ENCODE peak calls at places on chromosomes 1 and 21, in four cellular contexts. Q, A, G and S are unnamed samples.

GRCh38 chr1:65264197-65264929 is 45.0 kb upstream of the DNAJC6 start:
- DNase-seq in A (no peak), G (no peak), Q (peak), S (no peak)

GRCh38 chr1:61337981-61338848 is 255.9 kb downstream of the NFIA start:
- DNase-seq in Q (peak), G (peak), A (peak), S (no peak)

GRCh38 chr21:44946254-44947041 is 6.6 kb downstream of the SLX9 start:
- DNase-seq in G (no peak), A (no peak), Q (no peak), S (no peak)

GRCh38 chr21:25934771-25935224 is 200.0 kb downstream of the GABPA start:
- DNase-seq in A (no peak), G (peak), Q (peak), S (peak)

GRCh38 chr1:54579337-54579781 is 31.3 kb downstream of the ACOT11 start:
- DNase-seq in G (no peak), A (peak), Q (no peak), S (no peak)

GRCh38 chr1:169527461-169528213 is 41.9 kb upstream of the SLC19A2 start:
- DNase-seq in A (no peak), Q (peak), G (no peak), S (no peak)

GRCh38 chr1:8661185-8662110 is 156.0 kb downstream of the RERE start:
- DNase-seq in G (peak), A (no peak), Q (peak), S (peak)

GRCh38 chr1:66371233-66372005 is 162.5 kb upstream of the SGIP1 start:
- DNase-seq in G (no peak), A (no peak), Q (peak), S (no peak)

GRCh38 chr1:213790565-213790964 is 197.2 kb upstream of the PROX1 start:
- DNase-seq in Q (no peak), G (no peak), A (no peak), S (no peak)

GRCh38 chr1:170175477-170175876 is 29.7 kb downstream of the NTMT2 start:
- DNase-seq in Q (no peak), G (no peak), A (no peak), S (no peak)

GRCh38 chr1:205920861-205921558 is 22.2 kb downstream of the SLC26A9 start:
- DNase-seq in G (no peak), A (no peak), Q (no peak), S (no peak)

GRCh38 chr1:41526956-41527561 is 42.6 kb upstream of the EDN2 start:
- DNase-seq in Q (no peak), A (no peak), G (no peak), S (no peak)

GRCh38 chr21:25350056-25350455 is 257.2 kb downstream of the MRPL39 start:
- DNase-seq in A (no peak), Q (peak), G (no peak), S (no peak)

GRCh38 chr1:190154744-190155143 is 322.9 kb downstream of the BRINP3 start:
- DNase-seq in G (no peak), Q (no peak), A (no peak), S (no peak)

GRCh38 chr1:97192872-97193572 is 471.4 kb downstream of the PTBP2 start:
- DNase-seq in Q (peak), G (peak), A (no peak), S (peak)

GRCh38 chr1:200090252-200091159 is 63.0 kb downstream of the NR5A2 start:
- DNase-seq in Q (peak), G (no peak), A (no peak), S (no peak)

GRCh38 chr1:224879404-224879803 is 50.1 kb upstream of the DNAH14 start:
- DNase-seq in Q (peak), G (no peak), A (no peak), S (no peak)

GRCh38 chr1:86705633-86705985 is 1.2 kb downstream of the SH3GLB1 start:
- DNase-seq in Q (no peak), G (no peak), A (no peak), S (no peak)

GRCh38 chr1:8077120-8077573 is 51.0 kb upstream of the ERRFI1 start:
- DNase-seq in Q (peak), A (no peak), G (no peak), S (peak)

GRCh38 chr1:203534012-203534411 is 40.1 kb downstream of the OPTC start:
- DNase-seq in Q (no peak), A (no peak), G (no peak), S (no peak)

GRCh38 chr1:202860744-202861419 is 28.1 kb downstream of the RABIF start:
- DNase-seq in G (no peak), A (peak), Q (peak), S (no peak)

GRCh38 chr1:65486613-65487012 is 66.1 kb downstream of the LEPR start:
- DNase-seq in Q (no peak), G (no peak), A (no peak), S (no peak)

GRCh38 chr1:162028726-162029125 is 5.1 kb upstream of the OLFML2B start:
- DNase-seq in Q (no peak), G (no peak), A (no peak), S (no peak)

GRCh38 chr1:66048011-66048410 is 255.3 kb downstream of the PDE4B start:
- DNase-seq in G (no peak), A (no peak), Q (peak), S (no peak)

DNA sequence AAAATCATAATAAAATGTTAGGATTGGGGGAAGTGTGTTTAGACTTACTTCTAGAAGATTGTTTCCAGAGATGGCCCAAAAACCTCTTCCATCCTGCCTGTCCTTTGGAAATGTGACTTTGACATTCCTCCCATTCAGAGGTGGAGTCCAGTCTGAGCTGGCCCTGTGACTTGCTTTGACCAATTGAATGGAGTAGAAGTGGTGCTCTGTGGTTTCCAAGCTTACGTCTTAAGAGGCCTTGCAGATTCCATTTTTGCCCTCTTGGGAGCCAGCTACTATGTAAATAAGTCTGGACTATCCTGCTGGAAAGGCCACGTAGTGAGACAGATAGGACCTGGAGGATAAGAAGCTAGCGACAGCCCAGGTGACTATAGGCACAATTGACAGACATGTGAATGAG is 1.3 kb upstream of the NT5C1A start:
- DNase-seq in A (no peak), G (no peak), Q (no peak), S (no peak)
- H3K27ac ChIP-seq in A (no peak), G (no peak), Q (no peak), S (no peak)

DNA sequence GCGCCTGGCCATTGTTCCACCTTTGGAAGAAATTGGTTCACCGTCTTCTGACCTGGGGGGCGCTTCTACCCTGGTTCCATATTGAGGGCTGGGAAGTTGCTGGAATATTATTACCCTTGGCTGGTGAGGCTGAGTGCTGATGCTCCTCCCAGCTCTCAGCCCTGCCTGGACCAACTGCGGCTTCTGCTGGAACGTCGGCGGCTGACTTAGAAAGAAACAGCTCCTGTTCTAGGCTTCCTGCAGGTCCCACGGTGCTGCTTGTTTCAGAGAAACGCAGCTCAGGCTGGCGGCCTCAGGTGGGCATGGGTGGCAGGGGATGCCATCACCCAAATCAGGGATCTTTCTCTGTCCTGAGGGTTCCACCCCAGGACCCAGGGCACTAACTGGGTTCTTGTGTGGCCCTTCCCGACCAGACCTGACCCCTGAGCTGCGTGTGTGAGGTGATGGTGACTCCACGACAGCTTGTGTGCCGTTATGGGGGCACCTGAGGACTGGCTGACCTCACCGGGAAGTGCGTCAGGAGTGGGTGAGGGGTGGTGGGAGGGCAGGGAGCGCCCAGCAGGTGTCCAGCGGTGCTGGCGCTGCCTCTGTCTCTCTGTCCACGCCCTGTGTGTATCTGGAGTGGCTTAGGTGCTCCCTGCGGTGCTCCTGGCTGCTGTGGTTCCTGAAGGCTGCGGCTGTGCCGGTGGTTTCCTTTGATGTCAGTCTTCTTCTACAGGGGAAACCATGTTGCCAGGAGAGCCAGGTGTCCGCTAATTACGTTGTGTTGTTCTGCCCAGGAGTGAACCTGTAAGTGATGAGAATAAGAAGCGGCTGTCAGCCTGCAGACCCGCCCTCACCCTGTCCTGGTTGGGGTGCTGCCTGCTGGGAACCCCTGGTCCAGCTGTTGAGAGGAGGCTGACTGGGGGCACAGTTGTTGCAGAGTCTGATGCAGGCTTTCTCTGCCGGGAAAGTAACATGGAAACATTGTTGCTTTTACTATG is 8.9 kb downstream of the SKI start:
- DNase-seq in Q (no peak), G (no peak), A (no peak), S (no peak)
- H3K27ac ChIP-seq in Q (no peak), G (no peak), A (no peak), S (no peak)

GRCh38 chr1:93585059-93585966 is 96.3 kb downstream of the BCAR3 start:
- DNase-seq in A (no peak), G (no peak), Q (no peak), S (peak)

GRCh38 chr1:93587354-93587753 is 94.3 kb downstream of the BCAR3 start:
- DNase-seq in Q (no peak), G (no peak), A (no peak), S (no peak)

GRCh38 chr1:93588206-93588605 is 93.4 kb downstream of the BCAR3 start:
- DNase-seq in G (no peak), A (no peak), Q (peak), S (no peak)

GRCh38 chr1:93581917-93582850 is 99.5 kb downstream of the BCAR3 start:
- DNase-seq in Q (no peak), A (no peak), G (no peak), S (no peak)

DNA sequence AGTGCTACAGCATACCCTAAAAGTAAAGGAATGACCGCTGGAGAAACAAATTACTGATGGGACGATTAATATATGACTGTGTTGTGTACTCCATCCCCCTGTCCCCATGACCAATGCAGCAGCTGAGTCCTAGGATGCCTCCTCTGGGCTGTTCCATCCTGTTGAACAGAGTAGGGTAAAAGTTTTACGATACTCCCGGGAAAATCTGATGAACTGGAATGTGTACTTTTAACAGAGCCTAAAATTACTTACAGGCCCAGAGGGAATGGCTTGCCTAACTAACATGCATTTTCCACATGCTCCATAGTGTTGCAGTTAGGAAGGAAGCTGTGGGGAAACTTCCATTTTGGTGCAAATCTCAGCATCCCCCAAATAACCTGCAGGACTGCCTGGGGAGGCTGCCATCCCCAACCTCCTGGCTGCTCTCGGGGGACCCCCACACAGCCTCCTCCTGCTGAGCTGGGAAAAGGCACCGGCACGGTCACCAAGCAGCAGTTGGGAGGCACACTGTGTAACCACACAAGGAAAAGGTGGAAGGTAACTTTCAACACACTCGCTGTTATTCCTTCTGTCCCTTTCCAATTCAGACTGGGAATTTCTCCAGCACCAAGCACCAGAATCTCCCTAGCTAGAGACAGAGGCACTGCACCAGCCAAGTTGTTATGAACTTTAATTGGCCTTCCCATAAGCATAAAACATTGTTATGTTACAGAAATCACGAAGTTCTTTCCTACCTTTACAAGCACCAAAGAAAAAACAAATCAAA is 97.2 kb downstream of the BCAR3 start:
- DNase-seq in Q (no peak), A (no peak), G (no peak), S (no peak)
- H3K27ac ChIP-seq in Q (no peak), A (no peak), G (no peak), S (peak)

GRCh38 chr1:201708085-201708512 is 120.9 kb upstream of the IPO9 start:
- DNase-seq in A (no peak), G (no peak), Q (peak), S (no peak)

GRCh38 chr1:201711101-201711597 is 117.8 kb upstream of the IPO9 start:
- DNase-seq in Q (no peak), A (no peak), G (no peak), S (no peak)

GRCh38 chr1:201710632-201711031 is 118.3 kb upstream of the IPO9 start:
- DNase-seq in Q (no peak), G (no peak), A (no peak), S (no peak)

GRCh38 chr1:201708691-201709090 is 120.3 kb upstream of the IPO9 start:
- DNase-seq in Q (no peak), G (no peak), A (no peak), S (no peak)

GRCh38 chr1:201709564-201710295 is 119.2 kb upstream of the IPO9 start:
- DNase-seq in G (no peak), Q (peak), A (no peak), S (no peak)
- H3K27ac ChIP-seq in G (no peak), Q (peak), A (no peak), S (no peak)

DNA sequence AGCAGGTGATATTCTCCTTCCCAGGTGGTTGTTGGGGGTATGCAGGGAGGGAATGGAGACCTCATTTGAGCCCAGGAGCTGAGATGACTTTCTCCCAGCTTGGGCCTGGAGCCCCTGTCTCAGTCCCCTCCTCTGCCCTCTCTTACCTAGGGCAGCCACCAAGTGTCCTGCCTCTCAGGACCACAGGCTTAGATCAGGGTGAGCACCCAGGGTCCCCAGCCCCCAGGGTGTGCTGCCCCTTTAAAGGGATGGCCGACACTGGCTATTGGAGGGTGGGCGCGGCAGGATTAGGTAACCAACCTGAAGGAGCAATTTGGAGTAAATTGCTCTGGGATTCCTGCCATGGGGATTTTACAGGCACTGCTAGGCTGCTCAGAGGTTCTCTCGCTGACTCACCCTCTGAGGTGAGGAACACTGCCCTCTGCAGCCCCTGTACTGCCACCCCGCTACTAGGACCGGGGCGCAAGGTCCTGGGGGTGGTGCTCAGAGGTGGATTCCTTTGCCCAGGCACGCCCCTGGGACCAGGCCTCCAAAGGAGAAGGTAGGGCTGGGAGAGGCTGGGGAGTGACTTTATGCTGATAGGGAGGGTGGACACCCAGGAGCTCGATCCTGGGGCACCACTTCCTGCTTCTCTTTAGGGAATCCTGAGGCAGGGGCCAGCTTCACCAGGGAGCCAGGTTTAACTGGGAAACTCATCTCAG is 1.5 kb downstream of the RPS6KA1 start:
- DNase-seq in G (peak), A (no peak), Q (peak), S (peak)
- H3K27ac ChIP-seq in G (peak), A (no peak), Q (no peak), S (peak)

DNA sequence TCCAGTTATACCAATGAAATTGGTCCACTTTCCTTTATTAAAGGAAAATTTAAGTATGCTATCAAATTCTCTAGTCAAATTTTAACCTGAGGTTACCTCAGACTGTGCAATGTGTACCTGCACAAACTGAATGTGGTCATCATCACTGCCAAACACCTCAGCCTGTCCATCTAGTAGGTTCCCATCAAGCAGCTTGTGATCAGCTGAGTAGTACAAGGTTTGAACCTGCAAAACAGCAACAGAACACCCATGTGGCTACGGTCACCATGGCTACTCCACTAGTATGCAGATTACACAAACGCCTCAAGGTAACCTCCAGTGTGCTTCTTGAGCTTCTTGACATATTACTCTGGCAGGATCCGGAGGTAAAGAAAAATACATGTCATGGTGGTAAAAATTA is 11.6 kb downstream of the IVNS1ABP start:
- DNase-seq in G (no peak), A (no peak), Q (no peak), S (no peak)
- H3K27ac ChIP-seq in G (no peak), A (no peak), Q (no peak), S (no peak)

GRCh38 chr1:62687421-62687902 is 724 bp downstream of the DOCK7 start:
- DNase-seq in G (no peak), Q (peak), A (peak), S (no peak)

GRCh38 chr1:62685431-62685859 is 2.7 kb downstream of the DOCK7 start:
- DNase-seq in A (no peak), Q (peak), G (no peak), S (no peak)

GRCh38 chr1:62687903-62688686 is at the start of gene DOCK7:
- DNase-seq in G (no peak), Q (peak), A (peak), S (no peak)

GRCh38 chr1:62686822-62687221 is 1.4 kb downstream of the DOCK7 start:
- DNase-seq in G (no peak), Q (no peak), A (no peak), S (no peak)

GRCh38 chr1:62682531-62682930 is 5.7 kb downstream of the DOCK7 start:
- DNase-seq in Q (peak), G (no peak), A (no peak), S (no peak)
- H3K27ac ChIP-seq in Q (no peak), G (no peak), A (no peak), S (peak)

GRCh38 chr1:101238041-101238515 is 1.3 kb downstream of the S1PR1 start:
- DNase-seq in G (no peak), Q (no peak), A (no peak), S (no peak)

GRCh38 chr1:101240041-101240430 is 3.2 kb downstream of the S1PR1 start:
- DNase-seq in Q (no peak), G (no peak), A (no peak), S (no peak)

GRCh38 chr1:101237229-101237837 is 514 bp downstream of the S1PR1 start:
- DNase-seq in G (no peak), Q (peak), A (no peak), S (no peak)

GRCh38 chr1:101238681-101239094 is 1.9 kb downstream of the S1PR1 start:
- DNase-seq in A (peak), G (no peak), Q (peak), S (peak)

GRCh38 chr1:101239095-101240040 is 2.5 kb downstream of the S1PR1 start:
- DNase-seq in A (no peak), G (no peak), Q (no peak), S (no peak)
- H3K27ac ChIP-seq in A (no peak), G (no peak), Q (no peak), S (no peak)